ENCODE peak calls at places on chromosomes 11 and 22, in nine cellular contexts. X, I, C, N, L, K, T, U and W are unnamed samples.
A peak's percentile ranks its signal among the peaks of the same experiment; 100 is the strongest.

GRCh38 chr11:356610-357009 is 12.7 kb upstream of the B4GALNT4 start:
- DNase-seq in X (no peak), I (no peak), C (no peak), N (no peak), L (no peak), K (no peak), T (no peak), U (no peak), W (no peak)

GRCh38 chr11:73429121-73429740 is 53.0 kb downstream of the RELT start:
- DNase-seq in X (no peak), I (no peak), C (no peak), N (peak; percentile 33), L (no peak), K (no peak), T (peak; percentile 76), U (peak; percentile 39), W (no peak)

GRCh38 chr11:112886707-112887370 is 74.4 kb upstream of the NCAM1 start:
- DNase-seq in X (no peak), I (no peak), C (no peak), N (no peak), L (no peak), K (no peak), T (no peak), U (no peak), W (no peak)

GRCh38 chr11:64444838-64445441 is 86.0 kb downstream of the RPS6KA4 start:
- DNase-seq in X (no peak), I (no peak), C (no peak), N (no peak), L (no peak), K (no peak), T (no peak), U (no peak), W (no peak)

GRCh38 chr11:96234866-96235441 is 108.0 kb downstream of the MAML2 start:
- DNase-seq in X (no peak), I (no peak), C (no peak), N (no peak), L (no peak), K (no peak), T (no peak), U (no peak), W (no peak)

GRCh38 chr11:63212742-63213141 is 30.7 kb downstream of the SLC22A25 start:
- DNase-seq in X (peak; percentile 2), I (no peak), C (no peak), N (no peak), L (no peak), K (no peak), T (peak; percentile 1), U (no peak), W (no peak)

GRCh38 chr11:8757533-8757932 is 74.9 kb downstream of the RPL27A start:
- DNase-seq in X (no peak), I (no peak), C (no peak), N (no peak), L (no peak), K (no peak), T (no peak), U (no peak), W (no peak)

GRCh38 chr22:48954781-48955311 is 872.8 kb downstream of the BRD1 start:
- DNase-seq in X (no peak), I (no peak), C (no peak), N (no peak), L (no peak), K (peak; percentile 43), T (no peak), U (no peak), W (no peak)

GRCh38 chr11:94727766-94728165 is 40.4 kb upstream of the AMOTL1 start:
- DNase-seq in X (no peak), I (no peak), C (no peak), N (no peak), L (no peak), K (no peak), T (no peak), U (no peak), W (no peak)

GRCh38 chr22:42493393-42493792 is 26.2 kb downstream of the RRP7A start:
- DNase-seq in X (no peak), I (no peak), C (no peak), N (peak; percentile 37), L (no peak), K (no peak), T (no peak), U (no peak), W (no peak)

GRCh38 chr22:36467946-36468345 is 13.5 kb downstream of the TXN2 start:
- DNase-seq in X (no peak), I (no peak), C (no peak), N (peak; percentile 95), L (no peak), K (no peak), T (peak; percentile 97), U (peak; percentile 88), W (no peak)

GRCh38 chr22:19377565-19378361 is 53.8 kb downstream of the HIRA start:
- DNase-seq in X (no peak), I (no peak), C (no peak), N (no peak), L (no peak), K (no peak), T (no peak), U (no peak), W (no peak)